ENCODE peak calls at places on chromosomes 13 and 19, in four cellular contexts. V is HL-60, I is K562, H is GM12878. L is an unnamed sample.

GRCh38 chr19:58034476-58034790 is 608 bp downstream of the ZSCAN1 start:
- DNase-seq in H (no peak), I (no peak), V (no peak), L (no peak)

GRCh38 chr19:406999-407491 is 1.9 kb downstream of the C2CD4C start:
- DNase-seq in H (no peak), V (no peak), I (no peak), L (no peak)

GRCh38 chr13:37138169-37138568 is 32.7 kb upstream of the CSNK1A1L start:
- DNase-seq in I (peak), V (no peak), H (no peak), L (no peak)

GRCh38 chr13:93472296-93472695 is 245.7 kb downstream of the GPC6 start:
- DNase-seq in V (no peak), I (no peak), H (no peak), L (no peak)

GRCh38 chr19:53873451-53874383 is 6.0 kb downstream of the MYADM start:
- DNase-seq in I (no peak), V (no peak), H (no peak), L (no peak)

GRCh38 chr13:20633802-20634201 is 66.8 kb downstream of the IFT88 start:
- DNase-seq in V (no peak), H (no peak), I (no peak), L (no peak)

GRCh38 chr13:98327326-98328314 is 150.6 kb upstream of the RNF113B start:
- DNase-seq in V (no peak), I (no peak), H (no peak), L (no peak)

GRCh38 chr19:52188822-52189744 is 769 bp upstream of the PPP2R1A start:
- DNase-seq in V (no peak), H (no peak), I (no peak), L (no peak)

GRCh38 chr13:78593652-78594494 is 9.5 kb downstream of the POU4F1 start:
- DNase-seq in V (no peak), I (no peak), H (no peak), L (no peak)

GRCh38 chr19:16361926-16362325 is 37.3 kb downstream of the KLF2 start:
- DNase-seq in H (no peak), I (no peak), V (no peak), L (no peak)

GRCh38 chr13:27524981-27525975 is 74.9 kb upstream of the MTIF3 start:
- DNase-seq in H (no peak), V (no peak), I (no peak), L (no peak)

GRCh38 chr13:105441406-105441805 is 1094.1 kb downstream of the EFNB2 start:
- DNase-seq in H (no peak), V (no peak), I (no peak), L (no peak)

GRCh38 chr13:40665061-40665753 is 1.2 kb downstream of the FOXO1 start:
- DNase-seq in I (peak), V (no peak), H (no peak), L (peak)

GRCh38 chr13:51318015-51318414 is 21.5 kb upstream of the SERPINE3 start:
- DNase-seq in H (no peak), V (no peak), I (no peak), L (no peak)

GRCh38 chr19:12581100-12581499 is 29.5 kb downstream of the ZNF490 start:
- DNase-seq in H (no peak), I (no peak), V (no peak), L (no peak)

GRCh38 chr19:56476671-56477428 is at the start of gene ZNF667:
- DNase-seq in I (no peak), H (no peak), V (peak), L (no peak)

GRCh38 chr13:24654741-24655140 is 25.5 kb upstream of the ATP12A start:
- DNase-seq in H (no peak), I (no peak), V (no peak), L (no peak)

GRCh38 chr13:112679932-112680677 is 9.7 kb upstream of the ATP11A start:
- DNase-seq in H (no peak), V (no peak), I (no peak), L (no peak)

GRCh38 chr19:49925486-49925885 is 3.5 kb upstream of the ATF5 start:
- DNase-seq in I (no peak), V (no peak), H (no peak), L (no peak)
- TF ChIP-seq SPI1 in I (no peak), V (no peak), H (no peak), L (no peak)

DNA sequence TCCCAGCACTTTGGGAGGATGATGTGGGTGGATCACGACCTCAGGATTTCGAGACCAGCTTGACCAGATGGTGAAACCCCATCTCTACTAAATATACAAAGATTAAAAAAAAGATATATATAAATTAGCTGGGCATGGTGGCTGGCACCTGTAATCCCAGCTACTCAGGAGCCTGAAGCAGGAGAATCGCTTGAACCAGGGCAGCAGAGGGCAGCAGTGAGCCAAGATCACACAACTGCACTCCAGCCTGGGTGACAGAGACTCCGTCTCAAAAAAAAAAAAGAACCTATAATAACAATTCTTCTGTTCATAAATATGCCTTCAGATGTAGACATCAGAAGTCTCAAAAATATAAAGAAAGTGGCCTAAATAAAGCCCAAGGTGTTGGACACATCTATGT is 7.6 kb downstream of the ZNF737 start:
- DNase-seq in H (no peak), V (no peak), I (peak), L (no peak)
- TF ChIP-seq SPI1 in H (no peak), V (no peak), I (no peak), L (no peak)

GRCh38 chr13:30610311-30610710 is 7.4 kb upstream of the USPL1 start:
- DNase-seq in V (no peak), H (no peak), I (no peak), L (no peak)

GRCh38 chr13:30605052-30605451 is 12.7 kb upstream of the USPL1 start:
- DNase-seq in V (no peak), H (no peak), I (no peak), L (no peak)

GRCh38 chr13:30608364-30608763 is 9.4 kb upstream of the USPL1 start:
- DNase-seq in H (no peak), I (no peak), V (no peak), L (no peak)

DNA sequence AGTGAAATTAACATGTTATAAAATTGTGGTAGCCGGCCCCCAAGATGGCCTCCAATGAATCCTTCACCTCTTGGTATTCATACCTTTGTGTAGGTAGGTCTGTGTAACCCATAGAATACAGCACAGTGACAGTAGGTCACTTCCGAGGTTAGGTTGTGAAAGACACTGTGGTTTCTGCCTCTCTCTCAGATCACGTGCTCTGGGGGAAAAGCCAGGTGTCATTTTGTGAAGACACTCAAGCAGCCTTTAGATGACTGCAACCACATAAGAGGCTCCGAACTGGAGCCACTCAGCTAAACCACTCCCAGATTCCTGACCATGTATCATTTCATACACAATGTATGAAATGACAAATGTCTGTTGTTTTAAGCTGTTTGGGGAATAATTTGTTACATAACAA is 9.8 kb upstream of the USPL1 start:
- DNase-seq in H (peak), I (no peak), V (no peak), L (peak)
- TF ChIP-seq SPI1 in H (no peak), I (no peak), V (no peak), L (no peak)

GRCh38 chr13:68025604-68026003 is 795.5 kb upstream of the PCDH9 start:
- DNase-seq in V (no peak), I (no peak), H (no peak), L (no peak)

GRCh38 chr13:68026077-68026476 is 795.9 kb upstream of the PCDH9 start:
- DNase-seq in H (no peak), V (no peak), I (no peak), L (no peak)

GRCh38 chr13:68027311-68027710 is 797.2 kb upstream of the PCDH9 start:
- DNase-seq in V (no peak), H (no peak), I (no peak), L (no peak)

DNA sequence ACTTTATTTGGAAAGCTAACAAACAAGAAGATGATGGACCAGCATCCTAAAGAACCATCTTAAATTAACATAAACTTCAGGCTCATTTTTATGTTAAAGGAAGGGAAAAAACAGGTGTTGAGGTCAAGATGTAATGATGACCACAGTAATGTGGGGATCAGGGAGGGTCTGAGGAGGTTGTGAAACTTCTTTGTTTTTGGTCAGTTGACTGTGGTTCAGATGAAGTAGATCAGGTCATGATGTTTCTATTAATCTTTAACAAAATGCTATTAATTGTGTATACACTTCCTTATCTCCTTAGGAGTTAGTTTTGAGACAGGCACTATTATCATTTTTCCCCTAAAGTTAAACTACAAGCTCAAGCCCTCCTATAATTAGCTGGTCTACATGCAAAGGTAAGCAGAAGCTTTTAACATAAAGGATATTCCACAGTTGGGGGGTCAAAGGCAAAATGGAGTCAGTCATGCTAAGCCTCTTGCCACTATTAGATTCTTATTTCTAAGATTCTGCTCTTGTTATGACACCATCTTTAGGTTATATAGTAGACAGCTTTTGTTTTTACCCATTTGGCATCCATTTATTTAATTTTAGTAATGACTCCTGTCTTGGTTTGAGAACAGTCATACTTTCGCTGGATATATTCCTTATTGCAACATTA is 800.1 kb upstream of the PCDH9 start:
- DNase-seq in H (peak), V (no peak), I (no peak), L (no peak)
- TF ChIP-seq SPI1 in H (no peak), V (no peak), I (no peak), L (no peak)

GRCh38 chr19:11574689-11575088 is 2.8 kb downstream of the ACP5 start:
- DNase-seq in I (no peak), H (no peak), V (no peak), L (no peak)

GRCh38 chr19:11570039-11570462 is 7.4 kb downstream of the ACP5 start:
- DNase-seq in I (no peak), H (no peak), V (no peak), L (no peak)
- TF ChIP-seq SPI1 in I (no peak), H (peak), V (peak), L (peak)

DNA sequence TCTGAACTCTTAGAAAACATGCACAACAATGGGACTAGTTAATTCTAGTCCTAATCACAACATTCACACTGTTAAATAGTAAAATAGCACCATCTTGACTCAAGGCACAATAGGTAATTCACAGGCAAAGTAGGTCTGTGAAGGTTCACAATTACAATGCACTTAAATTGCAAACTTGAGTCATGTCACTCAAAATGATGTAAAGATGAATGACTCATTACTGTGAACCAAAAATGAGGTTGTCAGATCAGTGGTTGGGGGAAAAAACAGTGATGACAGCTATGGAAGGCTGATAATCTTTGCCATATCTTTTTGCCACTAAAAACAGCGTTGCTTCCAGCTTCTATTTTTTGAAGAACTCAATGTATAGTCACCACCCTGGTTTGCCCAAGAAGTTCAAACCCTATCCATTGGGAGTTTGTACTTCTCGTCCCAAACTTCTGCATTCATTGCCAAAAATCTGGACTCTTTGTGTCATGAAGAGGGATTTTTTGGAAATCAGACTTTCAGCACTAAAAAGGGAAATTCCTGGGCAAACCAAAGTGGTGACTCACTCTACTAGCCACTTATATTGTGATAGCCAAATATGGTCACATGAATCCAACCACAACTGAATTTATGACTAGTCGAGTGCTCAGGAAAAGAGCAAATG is 200.9 kb upstream of the TMTC4 start:
- DNase-seq in V (no peak), H (peak), I (no peak), L (no peak)
- TF ChIP-seq SPI1 in V (no peak), H (no peak), I (no peak), L (no peak)

GRCh38 chr13:50167224-50167947 is 152.1 kb downstream of the KCNRG start:
- DNase-seq in H (no peak), V (peak), I (no peak), L (no peak)
- TF ChIP-seq SPI1 in H (no peak), V (no peak), I (no peak), L (no peak)

DNA sequence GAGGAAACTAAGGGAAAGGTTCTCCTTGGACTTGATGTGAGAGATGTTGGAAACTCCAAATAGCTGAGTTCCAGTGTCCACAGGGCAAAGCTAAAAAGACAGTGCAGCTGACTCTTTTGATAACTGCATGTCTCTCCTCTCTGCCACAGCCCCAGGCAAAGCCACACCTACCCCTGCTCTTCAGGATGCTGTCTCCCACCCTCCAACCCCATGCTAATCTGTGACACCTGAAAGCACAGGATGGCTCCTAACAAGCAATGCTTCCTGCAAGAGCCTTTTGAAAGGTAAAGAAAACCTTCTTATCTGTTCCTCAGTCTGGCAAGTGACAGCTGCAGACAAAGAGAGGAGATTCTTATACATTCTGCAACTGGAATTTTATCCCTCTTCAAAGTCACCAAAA is 14.5 kb downstream of the SLC46A3 start:
- DNase-seq in H (no peak), I (no peak), V (no peak), L (no peak)
- TF ChIP-seq SPI1 in H (no peak), I (no peak), V (no peak), L (no peak)

GRCh38 chr19:5895890-5896289 is 7.7 kb downstream of the NDUFA11 start:
- DNase-seq in H (no peak), I (no peak), V (no peak), L (no peak)

GRCh38 chr19:5893907-5894703 is 9.5 kb downstream of the NDUFA11 start:
- DNase-seq in H (no peak), I (peak), V (no peak), L (no peak)

GRCh38 chr19:5894704-5895349 is 8.8 kb downstream of the NDUFA11 start:
- DNase-seq in I (no peak), V (no peak), H (no peak), L (no peak)

GRCh38 chr19:5896365-5897076 is 7.1 kb downstream of the NDUFA11 start:
- DNase-seq in H (no peak), I (no peak), V (no peak), L (no peak)

DNA sequence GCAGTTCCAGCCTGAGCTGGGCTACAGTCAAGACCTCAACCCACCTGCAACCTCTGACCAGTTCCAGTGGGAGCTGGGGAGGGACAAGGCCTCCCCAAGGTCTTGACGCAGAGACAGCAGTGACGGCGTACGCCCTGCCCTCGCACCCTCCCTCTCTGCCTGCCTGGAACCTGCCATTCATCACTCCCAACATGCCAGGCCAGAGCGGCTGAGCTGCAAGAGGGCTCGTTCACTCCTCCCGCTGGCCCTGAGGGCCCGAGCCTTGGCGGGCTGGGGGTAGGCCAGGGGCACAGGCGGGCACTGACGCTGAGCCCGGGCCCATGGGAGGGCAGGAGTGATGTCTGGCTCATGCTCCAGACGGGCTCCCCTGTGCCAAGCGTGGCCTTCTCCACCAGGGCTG is 8.2 kb downstream of the NDUFA11 start:
- DNase-seq in V (no peak), I (no peak), H (no peak), L (no peak)
- TF ChIP-seq SPI1 in V (no peak), I (no peak), H (no peak), L (no peak)

L was measured in GM12891.